ENCODE peak calls at places on chromosomes 7 and 10, in nine cellular contexts. H is astrocyte, G is mesendoderm, Y is fibroblast of lung, M is endothelial cell of umbilical vein, L is HCT116, U is GM23248, A is hepatocyte, T is H9. Q is an unnamed sample.

GRCh38 chr10:13840036-13840435 is 253.3 kb downstream of the PRPF18 start:
- DNase-seq in H (no peak), G (peak; percentile 65), Y (no peak), M (no peak), L (no peak), U (peak; percentile 8), A (no peak), T (no peak), Q (no peak)

GRCh38 chr10:488081-488932 is 201.2 kb downstream of the DIP2C start:
- DNase-seq in H (no peak), G (no peak), Y (no peak), M (no peak), L (no peak), U (no peak), A (no peak), T (no peak), Q (no peak)

GRCh38 chr7:156754222-156754621 is 113.6 kb downstream of the RNF32 start:
- DNase-seq in H (no peak), G (no peak), Y (no peak), M (no peak), L (no peak), U (no peak), A (no peak), T (no peak), Q (no peak)

GRCh38 chr7:158707610-158708009 is 3.0 kb upstream of the NCAPG2 start:
- DNase-seq in H (peak; percentile 41), G (peak; percentile 26), Y (no peak), M (no peak), L (no peak), U (peak; percentile 26), A (no peak), T (no peak), Q (no peak)

GRCh38 chr7:140526214-140526613 is 46.9 kb upstream of the MKRN1 start:
- DNase-seq in H (no peak), G (peak; percentile 42), Y (no peak), M (no peak), L (no peak), U (no peak), A (no peak), T (peak; percentile 51), Q (no peak)

GRCh38 chr10:83165164-83165563 is 974.1 kb upstream of the GHITM start:
- DNase-seq in H (no peak), G (no peak), Y (peak; percentile 1), M (no peak), L (no peak), U (no peak), A (no peak), T (no peak), Q (no peak)

GRCh38 chr10:112826018-112826697 is 123.9 kb upstream of the TCF7L2 start:
- DNase-seq in H (no peak), G (no peak), Y (no peak), M (no peak), L (no peak), U (no peak), A (no peak), T (no peak), Q (no peak)

GRCh38 chr7:157032644-157033482 is 22.4 kb upstream of the MNX1 start:
- DNase-seq in H (no peak), G (no peak), Y (no peak), M (no peak), L (no peak), U (no peak), A (no peak), T (no peak), Q (no peak)

GRCh38 chr7:16170671-16171070 is 250.7 kb downstream of the CRPPA start:
- DNase-seq in H (no peak), G (no peak), Y (no peak), M (no peak), L (no peak), U (no peak), A (no peak), T (no peak), Q (no peak)

GRCh38 chr10:85319150-85319549 is 990.8 kb downstream of the CCSER2 start:
- DNase-seq in H (no peak), G (peak; percentile 61), Y (no peak), M (no peak), L (no peak), U (no peak), A (peak; percentile 53), T (no peak), Q (no peak)

GRCh38 chr10:5546891-5547683 is 22.3 kb downstream of the CALML3 start:
- DNase-seq in H (peak; percentile 58), G (no peak), Y (no peak), M (peak; percentile 63), L (peak; percentile 63), U (peak; percentile 53), A (peak; percentile 55), T (no peak), Q (peak; percentile 92)

GRCh38 chr7:55484241-55484640 is 88.1 kb downstream of the VOPP1 start:
- DNase-seq in H (no peak), G (no peak), Y (no peak), M (no peak), L (no peak), U (no peak), A (no peak), T (peak; percentile 5), Q (no peak)

GRCh38 chr10:34290412-34291082 is 524.5 kb downstream of the PARD3 start:
- DNase-seq in H (peak; percentile 89), G (no peak), Y (peak; percentile 98), M (peak; percentile 67), L (no peak), U (peak; percentile 61), A (peak; percentile 18), T (no peak), Q (no peak)

DNA sequence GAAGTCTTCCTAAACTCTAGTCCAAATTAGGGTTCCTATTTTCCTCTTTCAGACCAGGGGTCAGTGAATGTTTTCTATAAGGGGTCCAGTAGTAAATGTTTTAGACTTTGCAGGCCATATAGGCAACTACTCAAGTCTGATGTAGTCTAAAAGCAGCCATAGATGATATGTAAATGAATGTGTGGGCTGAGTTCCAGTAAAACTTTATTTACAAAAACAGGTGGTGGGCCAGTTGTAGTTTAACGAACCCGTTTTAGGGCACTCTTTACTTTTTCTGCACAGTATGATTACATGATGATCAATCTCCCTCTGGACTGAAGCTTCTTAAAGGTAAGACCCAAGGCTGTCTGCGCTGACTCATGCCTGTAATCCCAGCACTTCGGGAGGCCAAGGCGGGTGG is 243.6 kb downstream of the CAMK1D start:
- DNase-seq in H (no peak), G (no peak), Y (no peak), M (no peak), L (no peak), U (no peak), A (no peak), T (no peak), Q (no peak)
- H3K79me2 ChIP-seq in H (no peaks in the 10 kb centered on the region), G (no peaks in the 10 kb centered on the region), Y (no peaks in the 10 kb centered on the region), M (no peaks in the 10 kb centered on the region), L (no peaks in the 10 kb centered on the region), U (no peaks in the 10 kb centered on the region), A (no peaks in the 10 kb centered on the region), T (no peaks in the 10 kb centered on the region), Q (no peaks in the 10 kb centered on the region)

DNA sequence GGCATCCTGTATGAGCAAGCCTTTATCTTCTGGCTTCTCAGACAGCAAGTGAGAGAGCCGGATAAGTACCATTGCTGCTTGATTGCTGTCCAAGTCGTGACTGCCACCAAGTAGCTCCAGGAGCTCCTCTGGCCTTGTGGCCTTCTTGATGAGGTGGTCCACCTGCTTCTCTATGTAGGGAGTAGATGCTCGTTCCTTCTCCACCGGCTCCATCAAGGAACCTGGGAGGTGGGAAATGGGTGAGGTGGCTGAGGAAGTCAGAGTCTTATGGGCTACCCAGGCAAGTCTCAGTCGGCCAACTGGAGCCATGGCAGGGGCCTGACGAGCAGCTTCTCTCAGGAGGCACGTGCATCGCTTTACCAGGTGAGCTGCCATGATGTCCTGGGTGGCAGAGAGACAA is 2.6 kb downstream of the TBRG4 start:
- DNase-seq in H (no peak), G (no peak), Y (no peak), M (no peak), L (no peak), U (no peak), A (no peak), T (no peak), Q (no peak)
- H3K79me2 ChIP-seq in H (peaks cover 77% of the 10 kb centered on the region), G (peaks cover 39% of the 10 kb centered on the region), Y (peaks cover 48% of the 10 kb centered on the region), M (peaks cover 40% of the 10 kb centered on the region), L (peaks cover 77% of the 10 kb centered on the region), U (peaks cover 67% of the 10 kb centered on the region), A (peaks cover 47% of the 10 kb centered on the region), T (peaks cover 16% of the 10 kb centered on the region), Q (peaks cover 67% of the 10 kb centered on the region)

GRCh38 chr10:114629083-114629823 is 28.8 kb downstream of the ABLIM1 start:
- DNase-seq in H (no peak), G (no peak), Y (no peak), M (no peak), L (no peak), U (no peak), A (no peak), T (no peak), Q (no peak)
- H3K79me2 ChIP-seq in H (no peaks in the 10 kb centered on the region), G (no peaks in the 10 kb centered on the region), Y (no peaks in the 10 kb centered on the region), M (no peaks in the 10 kb centered on the region), L (no peaks in the 10 kb centered on the region), U (no peaks in the 10 kb centered on the region), A (peaks cover 24% of the 10 kb centered on the region), T (no peaks in the 10 kb centered on the region), Q (no peaks in the 10 kb centered on the region)

GRCh38 chr7:93821463-93821862 is 69.1 kb downstream of the TFPI2 start:
- DNase-seq in H (no peak), G (no peak), Y (no peak), M (no peak), L (no peak), U (no peak), A (no peak), T (no peak), Q (no peak)
- H3K79me2 ChIP-seq in H (no peaks in the 10 kb centered on the region), G (no peaks in the 10 kb centered on the region), Y (no peaks in the 10 kb centered on the region), M (no peaks in the 10 kb centered on the region), L (no peaks in the 10 kb centered on the region), U (no peaks in the 10 kb centered on the region), A (no peaks in the 10 kb centered on the region), T (no peaks in the 10 kb centered on the region), Q (no peaks in the 10 kb centered on the region)

DNA sequence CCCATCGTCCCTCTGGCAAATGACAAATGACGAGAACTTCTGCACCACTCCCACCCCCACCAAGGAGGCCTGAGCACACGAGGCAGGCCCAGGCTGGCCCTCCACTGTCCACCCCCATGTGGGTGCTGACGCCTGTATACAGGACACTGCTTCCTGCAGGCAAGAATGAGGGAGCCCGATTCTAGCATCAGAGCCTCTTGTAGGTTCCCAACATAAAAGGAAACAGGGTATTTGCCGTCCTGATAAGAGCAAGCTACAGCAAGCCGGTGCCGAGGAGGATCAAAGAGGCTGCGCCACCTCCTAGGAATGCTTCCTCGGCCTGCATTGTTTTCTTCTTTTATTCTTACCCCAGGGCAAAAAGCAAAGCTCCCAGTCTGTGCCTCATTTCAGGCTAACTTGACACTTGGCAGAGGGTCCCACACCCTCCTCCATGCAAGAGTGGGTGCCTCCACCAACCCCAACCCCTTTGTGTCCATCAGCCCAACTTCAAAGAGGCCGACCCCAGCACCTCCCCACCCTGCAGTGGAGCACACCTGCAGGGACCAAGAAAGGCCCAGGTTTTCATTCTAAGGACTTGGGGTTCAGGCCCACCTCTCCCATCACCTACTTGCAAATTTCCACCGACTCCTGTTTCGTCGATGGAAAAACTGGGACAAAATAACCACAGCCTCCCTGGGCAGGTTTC is 23.8 kb downstream of the TNS3 start:
- DNase-seq in H (no peak), G (peak; percentile 91), Y (no peak), M (no peak), L (peak; percentile 46), U (no peak), A (peak; percentile 60), T (no peak), Q (no peak)
- H3K79me2 ChIP-seq in H (peaks cover 72% of the 10 kb centered on the region), G (no peaks in the 10 kb centered on the region), Y (peaks cover 38% of the 10 kb centered on the region), M (no peaks in the 10 kb centered on the region), L (no peaks in the 10 kb centered on the region), U (peaks cover 58% of the 10 kb centered on the region), A (peaks cover 98% of the 10 kb centered on the region), T (no peaks in the 10 kb centered on the region), Q (peaks cover 100% of the 10 kb centered on the region)

GRCh38 chr7:102085223-102085772 is 201.4 kb upstream of the SH2B2 start:
- DNase-seq in H (no peak), G (no peak), Y (no peak), M (no peak), L (no peak), U (no peak), A (no peak), T (no peak), Q (no peak)
- H3K79me2 ChIP-seq in H (no peaks in the 10 kb centered on the region), G (no peaks in the 10 kb centered on the region), Y (no peaks in the 10 kb centered on the region), M (no peaks in the 10 kb centered on the region), L (peaks cover 2% of the 10 kb centered on the region), U (no peaks in the 10 kb centered on the region), A (peaks cover 49% of the 10 kb centered on the region), T (no peaks in the 10 kb centered on the region), Q (no peaks in the 10 kb centered on the region)

Q was measured in PC-9.